ENCODE peak calls at places on chromosomes 6 and 20, in eight cellular contexts. C is brain microvascular endothelial cell, S is heart left ventricle, Z is ascending aorta, W is fibroblast of lung, T is thoracic aorta, A is colonic mucosa, Q is cardiac muscle cell. H is an unnamed sample.
A peak's percentile ranks its signal among the peaks of the same experiment; 100 is the strongest.

GRCh38 chr20:46959081-46959692 is 64.5 kb downstream of the EYA2 start:
- DNase-seq in C (peak; percentile 94), S (no peak), Z (no peak), W (peak; percentile 94), T (no peak), A (no peak), Q (no peak), H (no peak)

GRCh38 chr6:170435766-170436165 is 117.3 kb downstream of the PSMB1 start:
- DNase-seq in C (no peak), S (no peak), Z (no peak), W (no peak), T (no peak), A (no peak), Q (no peak), H (no peak)

GRCh38 chr20:54622338-54623280 is 147.2 kb downstream of the DOK5 start:
- DNase-seq in C (peak; percentile 4), S (no peak), Z (no peak), W (peak; percentile 41), T (no peak), A (no peak), Q (no peak), H (no peak)

GRCh38 chr20:56957737-56958553 is 308.5 kb downstream of the BMP7 start:
- DNase-seq in C (no peak), S (no peak), Z (no peak), W (no peak), T (no peak), A (no peak), Q (peak; percentile 12), H (no peak)

GRCh38 chr6:128807577-128807976 is 75.4 kb upstream of the LAMA2 start:
- DNase-seq in C (no peak), S (no peak), Z (no peak), W (peak; percentile 76), T (no peak), A (no peak), Q (peak; percentile 42), H (no peak)

GRCh38 chr6:154403803-154404202 is 47.2 kb upstream of the IPCEF1 start:
- DNase-seq in C (peak; percentile 33), S (no peak), Z (no peak), W (peak; percentile 85), T (no peak), A (no peak), Q (no peak), H (no peak)

GRCh38 chr6:42313941-42314570 is 96.4 kb upstream of the MRPS10 start:
- DNase-seq in C (peak; percentile 21), S (no peak), Z (no peak), W (peak; percentile 93), T (no peak), A (no peak), Q (no peak), H (no peak)

GRCh38 chr20:2701671-2702081 is 9.1 kb downstream of the EBF4 start:
- DNase-seq in C (no peak), S (no peak), Z (no peak), W (no peak), T (no peak), A (no peak), Q (no peak), H (no peak)

GRCh38 chr6:163248051-163248450 is 166.5 kb upstream of the QKI start:
- DNase-seq in C (no peak), S (no peak), Z (no peak), W (no peak), T (no peak), A (no peak), Q (no peak), H (no peak)

GRCh38 chr20:50223321-50223995 is 32.8 kb downstream of the CEBPB start:
- DNase-seq in C (no peak), S (no peak), Z (no peak), W (no peak), T (no peak), A (no peak), Q (no peak), H (no peak)

GRCh38 chr20:53247460-53248103 is 275.4 kb downstream of the TSHZ2 start:
- DNase-seq in C (no peak), S (no peak), Z (no peak), W (no peak), T (no peak), A (no peak), Q (no peak), H (no peak)

GRCh38 chr6:82917346-82918064 is 148.1 kb downstream of the UBE3D start:
- DNase-seq in C (peak; percentile 11), S (no peak), Z (no peak), W (peak; percentile 6), T (no peak), A (no peak), Q (no peak), H (no peak)

GRCh38 chr6:157550114-157550989 is 169.4 kb downstream of the ZDHHC14 start:
- DNase-seq in C (no peak), S (no peak), Z (no peak), W (no peak), T (no peak), A (no peak), Q (no peak), H (no peak)

GRCh38 chr6:150934380-150934779 is 68.9 kb downstream of the MTHFD1L start:
- DNase-seq in C (peak; percentile 89), S (no peak), Z (no peak), W (peak; percentile 37), T (no peak), A (no peak), Q (no peak), H (no peak)

GRCh38 chr20:6863798-6864201 is 96.3 kb downstream of the BMP2 start:
- DNase-seq in C (no peak), S (no peak), Z (no peak), W (no peak), T (no peak), A (no peak), Q (no peak), H (no peak)

GRCh38 chr20:4170621-4171537 is 155.5 kb upstream of the RNF24 start:
- DNase-seq in C (peak; percentile 6), S (no peak), Z (no peak), W (no peak), T (no peak), A (no peak), Q (no peak), H (no peak)

GRCh38 chr20:49278817-49279676 is 1.2 kb upstream of the ZNFX1 start:
- DNase-seq in C (peak; percentile 23), S (no peak), Z (no peak), W (no peak), T (no peak), A (peak; percentile 24), Q (no peak), H (no peak)

GRCh38 chr20:4065405-4065841 is 50.1 kb upstream of the RNF24 start:
- DNase-seq in C (peak; percentile 34), S (no peak), Z (no peak), W (peak; percentile 90), T (no peak), A (no peak), Q (no peak), H (peak; percentile 29)

GRCh38 chr6:14711056-14711703 is 534.7 kb upstream of the JARID2 start:
- DNase-seq in C (peak; percentile 97), S (no peak), Z (no peak), W (peak; percentile 72), T (no peak), A (peak; percentile 56), Q (peak; percentile 40), H (no peak)

GRCh38 chr6:158687507-158687906 is 37.7 kb downstream of the SYTL3 start:
- DNase-seq in C (no peak), S (no peak), Z (no peak), W (no peak), T (no peak), A (no peak), Q (no peak), H (no peak)

GRCh38 chr6:146200136-146200708 is 171.4 kb downstream of the GRM1 start:
- DNase-seq in C (peak; percentile 3), S (no peak), Z (no peak), W (no peak), T (no peak), A (no peak), Q (no peak), H (no peak)

GRCh38 chr6:41199427-41200246 is 1.3 kb downstream of the TREML2 start:
- DNase-seq in C (no peak), S (no peak), Z (no peak), W (no peak), T (no peak), A (no peak), Q (no peak), H (no peak)
- H3K27ac ChIP-seq in C (no peak overlapping the region), S (no peak overlapping the region), Z (no peak overlapping the region), W (no peak overlapping the region), T (no peak overlapping the region), A (peak overlapping the region; percentile 47), Q (no peak overlapping the region), H (peak overlapping the region; percentile 76)

DNA sequence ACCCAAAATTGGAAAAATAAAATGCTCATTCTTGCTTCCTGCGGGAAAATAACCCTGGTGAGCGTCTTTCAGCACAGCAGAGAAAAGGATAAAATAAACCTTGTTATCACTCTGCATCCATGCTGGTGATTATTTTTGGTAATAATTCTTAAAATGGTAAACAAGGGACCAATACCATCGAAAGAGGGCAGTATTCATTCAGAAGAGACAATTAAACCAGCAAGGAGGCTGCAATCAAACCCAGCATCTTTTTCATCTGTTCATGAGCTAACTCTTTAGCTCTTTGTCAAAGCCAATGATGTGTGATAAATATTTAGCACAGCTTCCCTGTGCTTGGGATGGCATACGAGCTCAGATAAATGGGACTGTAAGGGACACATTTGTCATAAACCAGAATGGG is 34.3 kb downstream of the CDH26 start:
- DNase-seq in C (no peak), S (no peak), Z (no peak), W (peak; percentile 31), T (no peak), A (no peak), Q (no peak), H (no peak)
- TF ChIP-seq CTCF in C (no peak), S (no peak), Z (no peak), W (peak; percentile 29), T (no peak), A (no peak), Q (no peak), H (no peak)

GRCh38 chr6:139909992-139910391 is 535.5 kb upstream of the CITED2 start:
- DNase-seq in C (no peak), S (no peak), Z (no peak), W (no peak), T (no peak), A (no peak), Q (no peak), H (no peak)
- H3K4me3 ChIP-seq in C (no peak overlapping the region), S (no peak overlapping the region), Z (no peak overlapping the region), W (no peak overlapping the region), T (no peak overlapping the region), A (no peak overlapping the region), Q (no peak overlapping the region), H (no peak overlapping the region)

DNA sequence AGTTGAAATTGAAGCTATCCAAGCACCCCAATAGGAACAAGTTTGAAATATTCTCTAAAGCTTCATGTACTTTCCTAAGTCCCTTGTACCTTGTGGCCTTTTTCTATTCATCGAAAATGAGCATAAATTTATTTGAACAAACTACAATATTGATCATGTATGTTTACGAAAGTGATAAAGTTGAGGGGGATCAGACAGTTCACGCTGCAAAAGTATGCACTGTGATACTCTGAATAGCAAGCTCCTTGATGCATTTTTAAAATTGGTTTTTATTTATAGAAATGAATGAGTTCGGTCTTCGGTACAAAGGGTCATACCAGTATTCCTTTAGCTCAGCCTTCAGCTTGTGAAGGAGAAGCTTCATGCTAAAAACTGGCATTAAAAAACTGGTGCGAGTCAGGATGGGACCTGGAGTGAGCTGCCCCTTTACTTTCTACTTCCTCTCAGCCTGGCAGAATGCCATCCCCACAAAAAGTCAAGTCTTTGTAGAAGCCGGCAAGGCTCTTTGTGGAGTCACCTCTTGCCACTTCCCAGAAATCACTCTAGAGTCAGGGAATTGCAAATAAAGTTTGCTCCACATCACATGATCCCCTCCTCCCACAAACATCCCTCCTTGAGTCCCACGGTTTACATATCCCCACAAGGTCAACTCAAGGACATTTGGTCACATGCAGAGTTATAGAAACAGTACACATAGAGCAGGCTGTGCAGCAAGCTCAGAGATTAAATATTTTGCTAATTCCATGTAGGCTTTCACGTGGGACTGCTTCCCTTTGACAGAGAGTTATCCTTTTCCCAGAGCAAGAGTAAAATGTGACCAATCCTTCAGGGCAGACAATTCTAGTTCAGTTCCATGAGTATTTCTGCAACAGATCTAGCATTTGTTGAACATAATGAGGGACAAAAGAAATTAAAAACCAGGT is 34.6 kb upstream of the ADGRF1 start:
- DNase-seq in C (no peak), S (no peak), Z (no peak), W (peak; percentile 71), T (no peak), A (no peak), Q (no peak), H (no peak)
- H3K27ac ChIP-seq in C (no peak overlapping the region), S (peak overlapping the region; percentile 32), Z (no peak overlapping the region), W (no peak overlapping the region), T (no peak overlapping the region), A (no peak overlapping the region), Q (no peak overlapping the region), H (no peak overlapping the region)

H was measured in tibial nerve.